ENCODE peak calls at places on chromosomes 2 and 18, in nine cellular contexts. F is mesenchymal stem cell, T is SJSA1, E is HCEC 1CT, H is endothelial cell, D is fibroblast of the conjunctiva, C is mucosa of descending colon, G is retina, B is left lung. A is an unnamed sample.

GRCh38 chr2:135762530-135762929 is 20.9 kb downstream of the UBXN4 start:
- DNase-seq in F (no peak), T (no peak), E (no peak), H (peak), D (no peak), C (no peak), G (no peak), B (no peak), A (no peak)

GRCh38 chr18:55763298-55763697 is 175.3 kb upstream of the TCF4 start:
- DNase-seq in F (peak), T (peak), E (peak), H (no peak), D (no peak), C (no peak), G (no peak), B (no peak), A (no peak)

GRCh38 chr2:12169721-12170120 is 423.3 kb downstream of the LPIN1 start:
- DNase-seq in F (peak), T (peak), E (peak), H (peak), D (no peak), C (peak), G (peak), B (peak), A (peak)

GRCh38 chr2:118016911-118017310 is 3.0 kb upstream of the CCDC93 start:
- DNase-seq in F (peak), T (no peak), E (peak), H (no peak), D (no peak), C (no peak), G (no peak), B (peak), A (peak)

GRCh38 chr2:36389081-36389480 is 33.5 kb downstream of the CRIM1 start:
- DNase-seq in F (peak), T (peak), E (peak), H (no peak), D (no peak), C (no peak), G (no peak), B (no peak), A (no peak)

GRCh38 chr2:97740590-97741182 is 27.3 kb downstream of the ZAP70 start:
- DNase-seq in F (no peak), T (peak), E (peak), H (peak), D (no peak), C (peak), G (peak), B (peak), A (peak)

GRCh38 chr2:126932966-126933555 is 34.4 kb downstream of the TEX51 start:
- DNase-seq in F (no peak), T (no peak), E (no peak), H (no peak), D (no peak), C (no peak), G (no peak), B (no peak), A (no peak)

GRCh38 chr2:160647967-160648685 is 154.5 kb upstream of the RBMS1 start:
- DNase-seq in F (no peak), T (no peak), E (no peak), H (no peak), D (no peak), C (no peak), G (no peak), B (no peak), A (peak)

GRCh38 chr2:173716458-173717052 is 248.6 kb downstream of the SP3 start:
- DNase-seq in F (no peak), T (no peak), E (no peak), H (no peak), D (no peak), C (no peak), G (no peak), B (no peak), A (no peak)

GRCh38 chr2:10196275-10196892 is 73.8 kb downstream of the RRM2 start:
- DNase-seq in F (no peak), T (no peak), E (no peak), H (no peak), D (no peak), C (peak), G (no peak), B (no peak), A (no peak)

GRCh38 chr2:214484239-214484638 is 73.4 kb downstream of the VWC2L start:
- DNase-seq in F (no peak), T (peak), E (no peak), H (no peak), D (no peak), C (no peak), G (no peak), B (no peak), A (no peak)

GRCh38 chr2:179859523-179859922 is 1.9 kb downstream of the ZNF385B start:
- DNase-seq in F (no peak), T (no peak), E (no peak), H (no peak), D (no peak), C (no peak), G (no peak), B (no peak), A (no peak)

GRCh38 chr2:169090133-169090820 is 20.9 kb downstream of the DHRS9 start:
- DNase-seq in F (no peak), T (no peak), E (no peak), H (no peak), D (no peak), C (no peak), G (no peak), B (no peak), A (no peak)

GRCh38 chr2:128317186-128317897 is 1.3 kb downstream of the HS6ST1 start:
- DNase-seq in F (no peak), T (no peak), E (no peak), H (peak), D (no peak), C (no peak), G (peak), B (no peak), A (peak)

GRCh38 chr2:151638188-151638933 is 95.9 kb downstream of the NEB start:
- DNase-seq in F (peak), T (no peak), E (peak), H (no peak), D (no peak), C (peak), G (peak), B (no peak), A (no peak)

GRCh38 chr2:71060211-71060610 is 8.2 kb upstream of the NAGK start:
- DNase-seq in F (no peak), T (no peak), E (no peak), H (no peak), D (no peak), C (no peak), G (no peak), B (no peak), A (no peak)

GRCh38 chr2:27378096-27378808 is 2.3 kb downstream of the ZNF513 start:
- DNase-seq in F (no peak), T (no peak), E (no peak), H (no peak), D (no peak), C (no peak), G (no peak), B (no peak), A (no peak)

GRCh38 chr2:134173338-134174016 is 80.4 kb upstream of the MGAT5 start:
- DNase-seq in F (no peak), T (no peak), E (no peak), H (no peak), D (no peak), C (peak), G (peak), B (peak), A (no peak)

GRCh38 chr2:15363142-15363541 is 198.0 kb downstream of the NBAS start:
- DNase-seq in F (peak), T (no peak), E (peak), H (no peak), D (no peak), C (no peak), G (no peak), B (no peak), A (no peak)

GRCh38 chr2:227759411-227760113 is 13.9 kb downstream of the SCYGR8 start:
- DNase-seq in F (no peak), T (no peak), E (no peak), H (peak), D (no peak), C (no peak), G (peak), B (no peak), A (no peak)

GRCh38 chr2:149594411-149594810 is 6.8 kb upstream of the MMADHC start:
- DNase-seq in F (no peak), T (no peak), E (no peak), H (no peak), D (no peak), C (no peak), G (no peak), B (no peak), A (no peak)

GRCh38 chr2:216206041-216206699 is 97.0 kb downstream of the XRCC5 start:
- DNase-seq in F (no peak), T (no peak), E (no peak), H (no peak), D (no peak), C (no peak), G (no peak), B (no peak), A (no peak)

GRCh38 chr2:10477443-10478297 is 29.5 kb upstream of the ODC1 start:
- DNase-seq in F (no peak), T (no peak), E (no peak), H (no peak), D (no peak), C (no peak), G (no peak), B (no peak), A (no peak)

GRCh38 chr2:200575957-200576356 is 9.9 kb upstream of the AOX1 start:
- DNase-seq in F (peak), T (no peak), E (peak), H (no peak), D (no peak), C (no peak), G (no peak), B (no peak), A (no peak)

GRCh38 chr2:240957656-240958365 is 40.6 kb upstream of the SNED1 start:
- DNase-seq in F (peak), T (no peak), E (no peak), H (no peak), D (no peak), C (no peak), G (peak), B (peak), A (no peak)

GRCh38 chr2:44362207-44363015 is 664 bp downstream of the CAMKMT start:
- DNase-seq in F (peak), T (peak), E (peak), H (peak), D (no peak), C (peak), G (no peak), B (peak), A (peak)

GRCh38 chr18:295756-296155 is 27.9 kb upstream of the THOC1 start:
- DNase-seq in F (no peak), T (no peak), E (peak), H (no peak), D (peak), C (no peak), G (no peak), B (no peak), A (no peak)

GRCh38 chr2:67260348-67261277 is 136.5 kb upstream of the ETAA1 start:
- DNase-seq in F (peak), T (peak), E (peak), H (no peak), D (peak), C (peak), G (no peak), B (peak), A (peak)

GRCh38 chr2:101963198-101963597 is 28.6 kb upstream of the IL1R2 start:
- DNase-seq in F (no peak), T (no peak), E (no peak), H (no peak), D (no peak), C (no peak), G (no peak), B (no peak), A (no peak)

GRCh38 chr2:237687666-237688065 is 60.3 kb downstream of the LRRFIP1 start:
- DNase-seq in F (peak), T (peak), E (peak), H (no peak), D (peak), C (peak), G (no peak), B (peak), A (peak)

GRCh38 chr2:101981484-101981883 is 10.3 kb upstream of the IL1R2 start:
- DNase-seq in F (peak), T (no peak), E (no peak), H (no peak), D (no peak), C (no peak), G (no peak), B (no peak), A (no peak)

GRCh38 chr18:22813648-22814328 is 119.3 kb upstream of the RBBP8 start:
- DNase-seq in F (peak), T (no peak), E (peak), H (no peak), D (no peak), C (peak), G (no peak), B (no peak), A (no peak)

GRCh38 chr2:168738057-168738456 is 64.4 kb upstream of the NOSTRIN start:
- DNase-seq in F (no peak), T (no peak), E (peak), H (no peak), D (peak), C (peak), G (no peak), B (no peak), A (no peak)

GRCh38 chr18:8799593-8799992 is 94.2 kb downstream of the MTCL1 start:
- DNase-seq in F (no peak), T (no peak), E (peak), H (no peak), D (no peak), C (no peak), G (no peak), B (no peak), A (no peak)

GRCh38 chr2:118844261-118845004 is 3.0 kb downstream of the EN1 start:
- DNase-seq in F (no peak), T (no peak), E (no peak), H (no peak), D (no peak), C (no peak), G (peak), B (no peak), A (no peak)